ENCODE peak calls at places on chromosomes 12 and 14, in eight cellular contexts. O is lower leg skin, S is heart left ventricle, L is NB4, B is stomach, P is esophagus squamous epithelium, M is ovary, C is tibial nerve. G is an unnamed sample.

GRCh38 chr14:54002653-54003052 is 46.0 kb upstream of the BMP4 start:
- DNase-seq in O (no peak), M (no peak), P (no peak), C (no peak), L (no peak), B (no peak), S (no peak), G (no peak)

GRCh38 chr14:68653108-68653507 is 139.8 kb downstream of the ZFP36L1 start:
- DNase-seq in C (no peak), P (no peak), B (no peak), O (peak), M (no peak), L (no peak), S (no peak), G (no peak)

GRCh38 chr12:60195483-60195882 is 599.7 kb downstream of the SLC16A7 start:
- DNase-seq in C (no peak), O (no peak), S (no peak), P (no peak), M (no peak), L (no peak), B (no peak), G (no peak)

GRCh38 chr14:35669782-35670181 is 135.8 kb downstream of the INSM2 start:
- DNase-seq in M (no peak), O (no peak), L (no peak), P (no peak), B (no peak), C (no peak), S (no peak), G (no peak)

GRCh38 chr12:42482086-42482819 is 107.3 kb downstream of the PRICKLE1 start:
- DNase-seq in C (peak), B (peak), S (peak), P (no peak), L (no peak), O (no peak), M (peak), G (peak)

GRCh38 chr14:100738269-100738691 is 11.6 kb downstream of the DLK1 start:
- DNase-seq in C (no peak), L (no peak), S (no peak), O (peak), P (no peak), M (no peak), B (no peak), G (peak)

GRCh38 chr12:79262938-79263337 is 398.4 kb downstream of the SYT1 start:
- DNase-seq in P (no peak), B (no peak), L (no peak), O (no peak), S (no peak), C (no peak), M (no peak), G (no peak)

GRCh38 chr14:101116065-101116464 is 212.5 kb upstream of the RTL1 start:
- DNase-seq in C (no peak), O (no peak), L (no peak), M (no peak), B (no peak), S (no peak), P (no peak), G (no peak)

GRCh38 chr12:113286712-113287111 is 48.2 kb downstream of the SLC8B1 start:
- DNase-seq in M (no peak), C (no peak), P (no peak), B (no peak), L (no peak), O (no peak), S (no peak), G (no peak)
- TF ChIP-seq POLR2A in M (no peak), C (no peak), P (no peak), B (no peak), L (no peak), O (no peak), S (no peak), G (no peak)

DNA sequence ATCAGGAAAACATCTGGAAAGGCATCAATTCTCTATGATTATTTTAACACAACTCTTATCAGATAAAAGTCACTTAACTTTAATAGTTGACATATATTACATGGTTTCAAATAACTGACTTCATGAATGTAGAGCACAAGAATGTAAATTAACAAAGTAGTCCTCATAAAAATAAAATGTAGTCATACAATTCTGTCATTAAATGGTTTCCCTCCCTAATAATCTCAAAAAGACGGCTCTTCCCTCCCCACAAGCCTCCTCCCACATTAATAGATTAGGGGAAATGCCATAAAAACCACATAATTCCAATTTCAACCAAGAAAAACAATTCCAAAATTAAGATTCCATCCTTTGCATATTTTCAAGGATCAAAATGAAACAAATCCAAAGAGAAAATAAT is 36.7 kb downstream of the SPTLC2 start:
- DNase-seq in L (no peak), C (no peak), M (no peak), B (no peak), S (no peak), O (no peak), P (no peak), G (no peak)
- TF ChIP-seq POLR2A in L (no peak), C (no peak), M (no peak), B (no peak), S (no peak), O (no peak), P (no peak), G (no peak)

GRCh38 chr14:105481886-105482454 is 4.7 kb upstream of the CRIP1 start:
- DNase-seq in P (peak), L (peak), O (peak), B (peak), C (peak), S (peak), M (peak), G (peak)
- TF ChIP-seq POLR2A in P (no peak), L (no peak), O (no peak), B (no peak), C (no peak), S (no peak), M (no peak), G (peak)

GRCh38 chr12:107091989-107092641 is 1.2 kb downstream of the CRY1 start:
- DNase-seq in P (no peak), M (no peak), O (no peak), L (peak), B (no peak), C (peak), S (no peak), G (peak)

GRCh38 chr12:107091381-107091780 is 2.0 kb downstream of the CRY1 start:
- DNase-seq in S (no peak), C (peak), P (no peak), M (no peak), L (no peak), B (no peak), O (no peak), G (no peak)

GRCh38 chr12:107092669-107093546 is 441 bp downstream of the CRY1 start:
- DNase-seq in B (peak), C (peak), M (no peak), P (peak), S (no peak), O (peak), L (peak), G (peak)

GRCh38 chr12:107096571-107096970 is 3.2 kb upstream of the CRY1 start:
- DNase-seq in B (no peak), S (no peak), C (no peak), O (no peak), L (no peak), P (no peak), M (no peak), G (no peak)

DNA sequence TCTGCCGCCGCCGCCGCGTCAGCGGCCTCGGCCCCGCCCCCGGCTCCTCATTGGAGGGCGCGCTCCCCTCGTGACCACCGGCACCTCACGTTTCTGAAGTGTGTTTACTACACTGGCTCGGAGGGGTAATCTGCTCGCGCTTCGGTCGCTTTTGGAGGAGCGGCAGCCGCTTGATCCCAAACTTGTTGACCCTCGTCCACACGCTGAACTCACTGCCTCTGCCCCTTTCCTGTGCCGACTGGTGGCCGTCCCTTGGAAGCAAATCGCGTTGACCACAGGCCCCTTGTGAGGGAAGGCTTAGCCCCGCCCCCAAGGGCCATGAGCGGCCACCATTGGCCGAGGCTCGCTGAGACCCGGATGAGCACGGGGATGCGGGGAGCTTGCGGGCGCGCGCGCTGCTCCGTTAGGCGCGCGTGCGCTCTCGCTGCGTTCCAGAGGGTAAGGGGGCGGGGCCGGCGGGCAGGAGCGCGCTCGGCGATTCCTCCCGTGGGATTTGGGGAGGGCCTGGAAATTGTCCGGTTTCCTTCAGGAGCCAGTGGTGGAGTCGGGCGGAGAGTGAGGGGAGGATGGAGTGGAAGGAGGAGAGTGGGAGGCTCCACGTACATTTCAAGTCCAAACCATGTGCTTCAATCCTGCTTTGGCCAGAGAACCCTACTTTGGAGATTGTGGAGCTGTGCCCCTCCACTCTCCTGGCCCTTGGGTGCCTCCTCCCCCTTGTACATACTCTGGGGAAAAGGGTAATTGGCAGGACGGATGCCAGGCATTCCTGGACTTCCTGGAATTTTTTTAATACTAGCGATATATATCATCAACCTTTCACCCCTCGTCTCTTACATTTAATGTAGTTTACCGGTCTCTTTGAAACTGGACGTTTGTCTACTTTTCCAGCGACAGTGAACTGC is at the start of gene CRY1:
- DNase-seq in S (peak), O (peak), P (peak), L (peak), B (peak), M (peak), C (peak), G (peak)
- TF ChIP-seq POLR2A in S (no peak), O (no peak), P (no peak), L (peak), B (no peak), M (no peak), C (peak), G (no peak)

G was measured in uterus.